ENCODE peak calls at places on chromosome 6, in four cellular contexts. One of them, this sample, is unnamed.

GRCh38 chr6:13004610-13005009 is 288.0 kb downstream of the PHACTR1 start:
- DNase-seq in HepG2: no peak
- DNase-seq in K562: no peak
- DNase-seq in GM12878: no peak
- DNase-seq in this sample: no peak

GRCh38 chr6:73585566-73586415 is 65.0 kb upstream of the EEF1A1 start:
- DNase-seq in HepG2: peak
- DNase-seq in K562: peak
- DNase-seq in GM12878: peak
- DNase-seq in this sample: peak

GRCh38 chr6:13765570-13765969 is 48.8 kb downstream of the MCUR1 start:
- DNase-seq in HepG2: no peak
- DNase-seq in K562: no peak
- DNase-seq in GM12878: no peak
- DNase-seq in this sample: no peak

GRCh38 chr6:108805611-108806181 is 42.5 kb upstream of the ARMC2 start:
- DNase-seq in HepG2: no peak
- DNase-seq in K562: no peak
- DNase-seq in GM12878: peak
- DNase-seq in this sample: no peak

GRCh38 chr6:53761036-53761435 is 33.8 kb upstream of the LRRC1 start:
- DNase-seq in HepG2: no peak
- DNase-seq in K562: no peak
- DNase-seq in GM12878: no peak
- DNase-seq in this sample: no peak

GRCh38 chr6:108260126-108260808 is 573 bp downstream of the SNX3 start:
- DNase-seq in HepG2: no peak
- DNase-seq in K562: peak
- DNase-seq in GM12878: peak
- DNase-seq in this sample: peak

GRCh38 chr6:83696674-83697073 is 12.2 kb downstream of the SNAP91 start:
- DNase-seq in HepG2: no peak
- DNase-seq in K562: no peak
- DNase-seq in GM12878: no peak
- DNase-seq in this sample: no peak

GRCh38 chr6:73262701-73263569 is at the start of gene KHDC1:
- DNase-seq in HepG2: no peak
- DNase-seq in K562: peak
- DNase-seq in GM12878: no peak
- DNase-seq in this sample: peak

GRCh38 chr6:89984926-89985743 is 90.9 kb downstream of the GJA10 start:
- DNase-seq in HepG2: no peak
- DNase-seq in K562: peak
- DNase-seq in GM12878: no peak
- DNase-seq in this sample: no peak

GRCh38 chr6:34692280-34692679 is 4.3 kb downstream of the ILRUN start:
- DNase-seq in HepG2: no peak
- DNase-seq in K562: no peak
- DNase-seq in GM12878: no peak
- DNase-seq in this sample: no peak

GRCh38 chr6:24996145-24996836 is 60.5 kb upstream of the RIPOR2 start:
- DNase-seq in HepG2: no peak
- DNase-seq in K562: no peak
- DNase-seq in GM12878: no peak
- DNase-seq in this sample: no peak

GRCh38 chr6:157033428-157034140 is 256.4 kb downstream of the ARID1B start:
- DNase-seq in HepG2: no peak
- DNase-seq in K562: no peak
- DNase-seq in GM12878: no peak
- DNase-seq in this sample: no peak

GRCh38 chr6:39731565-39731964 is 6.4 kb upstream of the KIF6 start:
- DNase-seq in HepG2: no peak
- DNase-seq in K562: no peak
- DNase-seq in GM12878: no peak
- DNase-seq in this sample: peak

GRCh38 chr6:150072201-150072600 is 3.3 kb upstream of the ULBP3 start:
- DNase-seq in HepG2: peak
- DNase-seq in K562: peak
- DNase-seq in GM12878: no peak
- DNase-seq in this sample: peak

GRCh38 chr6:130322673-130323268 is 43.0 kb upstream of the TMEM200A start:
- DNase-seq in HepG2: peak
- DNase-seq in K562: peak
- DNase-seq in GM12878: peak
- DNase-seq in this sample: peak

GRCh38 chr6:3418521-3419060 is 38.3 kb downstream of the SLC22A23 start:
- DNase-seq in HepG2: peak
- DNase-seq in K562: no peak
- DNase-seq in GM12878: no peak
- DNase-seq in this sample: no peak

GRCh38 chr6:167298166-167298565 is 7.1 kb downstream of the UNC93A start:
- DNase-seq in HepG2: no peak
- DNase-seq in K562: no peak
- DNase-seq in GM12878: no peak
- DNase-seq in this sample: no peak

GRCh38 chr6:98687776-98688175 is 146.6 kb upstream of the POU3F2 start:
- DNase-seq in HepG2: no peak
- DNase-seq in K562: no peak
- DNase-seq in GM12878: no peak
- DNase-seq in this sample: no peak

GRCh38 chr6:16514249-16514648 is 247.0 kb downstream of the ATXN1 start:
- DNase-seq in HepG2: peak
- DNase-seq in K562: peak
- DNase-seq in GM12878: no peak
- DNase-seq in this sample: peak

GRCh38 chr6:139161817-139162284 is 27.0 kb downstream of the HECA start:
- DNase-seq in HepG2: no peak
- DNase-seq in K562: no peak
- DNase-seq in GM12878: peak
- DNase-seq in this sample: no peak

GRCh38 chr6:137661601-137662000 is 167.4 kb upstream of the OLIG3 start:
- DNase-seq in HepG2: peak
- DNase-seq in K562: peak
- DNase-seq in GM12878: no peak
- DNase-seq in this sample: no peak

GRCh38 chr6:38349795-38350194 is 289.9 kb downstream of the BTBD9 start:
- DNase-seq in HepG2: no peak
- DNase-seq in K562: no peak
- DNase-seq in GM12878: no peak
- DNase-seq in this sample: no peak

GRCh38 chr6:137165375-137166246 is 7.8 kb downstream of the IL22RA2 start:
- DNase-seq in HepG2: peak
- DNase-seq in K562: no peak
- DNase-seq in GM12878: peak
- DNase-seq in this sample: no peak

GRCh38 chr6:17233531-17233930 is 47.6 kb upstream of the RBM24 start:
- DNase-seq in HepG2: peak
- DNase-seq in K562: no peak
- DNase-seq in GM12878: no peak
- DNase-seq in this sample: no peak

GRCh38 chr6:108874470-108875160 is 26.4 kb downstream of the ARMC2 start:
- DNase-seq in HepG2: no peak
- DNase-seq in K562: no peak
- DNase-seq in GM12878: peak
- DNase-seq in this sample: no peak

GRCh38 chr6:141551318-141551717 is 581.4 kb upstream of the GJE1 start:
- DNase-seq in HepG2: no peak
- DNase-seq in K562: no peak
- DNase-seq in GM12878: no peak
- DNase-seq in this sample: no peak

GRCh38 chr6:46491789-46492547 is 719 bp upstream of the RCAN2 start:
- DNase-seq in HepG2: peak
- DNase-seq in K562: no peak
- DNase-seq in GM12878: no peak
- DNase-seq in this sample: peak

GRCh38 chr6:158256746-158257424 is 55.4 kb upstream of the TULP4 start:
- DNase-seq in HepG2: no peak
- DNase-seq in K562: no peak
- DNase-seq in GM12878: no peak
- DNase-seq in this sample: no peak

GRCh38 chr6:89597988-89598387 is 40.6 kb downstream of the LYRM2 start:
- DNase-seq in HepG2: peak
- DNase-seq in K562: no peak
- DNase-seq in GM12878: no peak
- DNase-seq in this sample: peak

DNA sequence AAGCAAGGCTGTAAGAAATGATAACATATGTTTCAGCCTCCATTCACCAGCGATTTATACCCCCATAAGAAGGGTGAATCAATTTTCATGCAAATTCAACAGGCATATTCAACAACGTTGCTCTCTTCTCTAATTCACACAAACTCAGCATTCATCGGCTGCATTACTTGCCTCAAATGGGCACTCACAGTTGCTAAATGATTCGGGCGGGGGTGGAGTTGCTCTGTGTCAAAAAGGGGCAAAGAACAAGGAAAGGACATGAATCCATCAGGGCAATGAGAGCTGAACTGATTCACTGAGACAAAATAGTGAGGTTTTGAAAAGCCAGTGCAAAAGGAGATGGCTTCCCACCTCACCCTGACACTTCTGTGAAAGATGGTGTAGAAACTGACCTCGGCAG is 9.0 kb downstream of the MOXD1 start:
- DNase-seq in HepG2: no peak
- DNase-seq in K562: no peak
- DNase-seq in GM12878: no peak
- DNase-seq in this sample: no peak
- TF ChIP-seq FOXM1 in HepG2: no peak
- TF ChIP-seq FOXM1 in K562: no peak
- TF ChIP-seq FOXM1 in GM12878: no peak
- TF ChIP-seq FOXM1 in this sample: no peak

GRCh38 chr6:29829766-29830165 is 2.1 kb downstream of the HLA-G start:
- DNase-seq in HepG2: no peak
- DNase-seq in K562: no peak
- DNase-seq in GM12878: no peak
- DNase-seq in this sample: no peak

GRCh38 chr6:29830409-29830808 is 2.8 kb downstream of the HLA-G start:
- DNase-seq in HepG2: no peak
- DNase-seq in K562: no peak
- DNase-seq in GM12878: no peak
- DNase-seq in this sample: no peak

GRCh38 chr6:29839917-29840316 is 12.3 kb downstream of the HLA-G start:
- DNase-seq in HepG2: no peak
- DNase-seq in K562: no peak
- DNase-seq in GM12878: no peak
- DNase-seq in this sample: no peak

GRCh38 chr6:29831776-29832175 is 4.2 kb downstream of the HLA-G start:
- DNase-seq in HepG2: no peak
- DNase-seq in K562: no peak
- DNase-seq in GM12878: no peak
- DNase-seq in this sample: no peak

DNA sequence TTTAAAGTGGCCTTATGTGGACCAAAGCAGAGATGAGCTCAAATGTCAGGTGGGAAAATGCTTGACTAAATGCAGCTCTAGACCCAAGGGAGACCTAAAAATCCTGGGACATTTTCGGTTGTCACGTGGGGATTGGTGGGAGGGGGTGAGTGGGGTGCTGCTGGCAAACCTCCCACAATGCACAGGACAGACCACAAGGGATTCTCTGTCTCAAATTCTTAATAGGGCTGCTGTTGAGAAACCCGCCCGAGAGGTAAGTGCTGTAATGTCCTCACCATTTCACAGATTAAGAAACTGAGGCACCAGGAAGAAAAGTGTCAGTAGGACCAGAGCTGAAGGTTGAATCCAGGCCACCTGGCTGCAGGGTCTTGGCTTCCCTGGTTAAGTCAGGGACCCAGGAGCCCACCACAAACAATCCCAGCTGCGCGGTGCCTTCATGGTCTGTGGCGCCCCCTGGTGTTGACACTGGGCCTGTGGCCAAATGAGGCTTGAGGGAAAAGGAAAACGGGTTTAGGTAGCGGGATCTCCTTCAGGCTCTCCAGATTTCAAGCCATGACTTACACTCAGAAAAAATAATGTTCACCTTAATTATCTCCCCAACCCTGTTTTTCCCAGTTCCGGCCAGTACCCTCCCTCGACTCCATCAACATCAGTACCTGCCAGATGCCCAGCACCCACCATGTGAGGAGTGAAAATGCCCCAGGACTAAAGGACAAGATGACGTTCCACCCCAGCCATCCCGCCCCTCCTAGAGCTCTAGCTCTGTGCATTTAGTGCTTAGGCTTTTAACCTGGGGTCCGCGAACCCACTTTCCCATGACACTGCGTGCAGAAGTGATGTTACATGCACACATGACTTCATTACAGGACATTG is 7.2 kb downstream of the HLA-G start:
- DNase-seq in HepG2: no peak
- DNase-seq in K562: peak
- DNase-seq in GM12878: no peak
- DNase-seq in this sample: peak
- TF ChIP-seq BHLHE40 in HepG2: no peak
- TF ChIP-seq BHLHE40 in K562: no peak
- TF ChIP-seq BHLHE40 in GM12878: no peak
- TF ChIP-seq BHLHE40 in this sample: no peak

GRCh38 chr6:4719491-4719890 is 56.7 kb upstream of the CDYL start:
- DNase-seq in HepG2: no peak
- DNase-seq in K562: no peak
- DNase-seq in GM12878: no peak
- DNase-seq in this sample: no peak
- TF ChIP-seq FOXK2 in HepG2: no peak
- TF ChIP-seq FOXK2 in K562: no peak
- TF ChIP-seq FOXK2 in GM12878: no peak
- TF ChIP-seq FOXK2 in this sample: no peak

GRCh38 chr6:79250559-79250958 is 16.1 kb upstream of the HMGN3 start:
- DNase-seq in HepG2: no peak
- DNase-seq in K562: no peak
- DNase-seq in GM12878: no peak
- DNase-seq in this sample: no peak
- TF ChIP-seq FOXM1 in HepG2: no peak
- TF ChIP-seq FOXM1 in K562: no peak
- TF ChIP-seq FOXM1 in GM12878: no peak
- TF ChIP-seq FOXM1 in this sample: no peak

DNA sequence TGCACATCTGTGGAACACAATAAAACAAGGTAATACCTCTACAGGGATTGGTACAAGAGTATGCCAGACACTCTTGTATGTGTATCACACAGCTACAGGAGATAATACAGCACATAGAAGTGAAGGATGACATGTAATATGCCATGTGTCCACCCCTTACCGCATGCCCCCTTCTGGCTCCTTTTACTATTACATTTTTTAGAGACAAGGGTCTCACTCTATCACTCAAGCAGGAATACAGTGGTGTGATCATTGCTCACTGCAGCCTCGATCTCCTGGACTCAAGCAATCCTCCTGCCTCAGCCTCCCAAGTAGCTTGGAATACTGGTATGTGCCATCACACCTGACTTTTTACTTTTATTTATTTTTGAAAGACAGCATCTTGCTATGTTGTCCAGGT is 4.2 kb upstream of the NCR3 start:
- DNase-seq in HepG2: peak
- DNase-seq in K562: peak
- DNase-seq in GM12878: no peak
- DNase-seq in this sample: no peak
- TF ChIP-seq BHLHE40 in HepG2: no peak
- TF ChIP-seq BHLHE40 in K562: no peak
- TF ChIP-seq BHLHE40 in GM12878: no peak
- TF ChIP-seq BHLHE40 in this sample: no peak

GRCh38 chr6:74899416-74899815 is 306.4 kb downstream of the COL12A1 start:
- DNase-seq in HepG2: peak
- DNase-seq in K562: no peak
- DNase-seq in GM12878: no peak
- DNase-seq in this sample: no peak
- TF ChIP-seq FOXK2 in HepG2: no peak
- TF ChIP-seq FOXK2 in K562: no peak
- TF ChIP-seq FOXK2 in GM12878: no peak
- TF ChIP-seq FOXK2 in this sample: no peak

GRCh38 chr6:26033942-26034354 is 53.3 kb upstream of the HFE start:
- DNase-seq in HepG2: no peak
- DNase-seq in K562: no peak
- DNase-seq in GM12878: no peak
- DNase-seq in this sample: no peak
- TF ChIP-seq FOXM1 in HepG2: no peak
- TF ChIP-seq FOXM1 in K562: no peak
- TF ChIP-seq FOXM1 in GM12878: no peak
- TF ChIP-seq FOXM1 in this sample: no peak

This sample was measured in HEK293T.